ENCODE peak calls at places on chromosomes 12 and 14, in seven cellular contexts. U is stimulated activated CD8-positive, alpha-beta memory T cell treated with anti-CD3 and anti-CD28 coated beads, Interleukin-7, amount 100 ng/mL, for 48 hours; G is NCI-H524; W is HFF-Myc; M is NCI-H1105; I is nephron progenitor cell; T is MM.1S. C is an unnamed sample.

GRCh38 chr12:114682101-114682919 is 1.7 kb downstream of the TBX3 start:
- DNase-seq in T (no peak), W (no peak), I (no peak), M (no peak), U (no peak), G (no peak), C (no peak)

GRCh38 chr12:31887109-31887811 is 72.0 kb upstream of the RESF1 start:
- DNase-seq in U (no peak), W (no peak), M (no peak), T (peak), G (no peak), I (no peak), C (no peak)

GRCh38 chr12:72110814-72111615 is 161.2 kb upstream of the TRHDE start:
- DNase-seq in I (no peak), U (no peak), G (no peak), M (no peak), T (no peak), W (no peak), C (no peak)

GRCh38 chr12:28239918-28240317 is 49.7 kb downstream of the CCDC91 start:
- DNase-seq in U (no peak), I (no peak), T (no peak), W (no peak), M (no peak), G (no peak), C (no peak)

GRCh38 chr12:24027352-24027751 is 77.9 kb upstream of the SOX5 start:
- DNase-seq in G (no peak), W (no peak), I (no peak), M (no peak), T (no peak), U (no peak), C (no peak)

GRCh38 chr14:89243286-89243685 is 173.7 kb downstream of the FOXN3 start:
- DNase-seq in G (no peak), M (no peak), W (no peak), T (no peak), I (no peak), U (no peak), C (no peak)

GRCh38 chr14:104361101-104361591 is 218.4 kb upstream of the C14orf180 start:
- DNase-seq in G (no peak), T (no peak), U (no peak), I (no peak), M (no peak), W (no peak), C (no peak)

GRCh38 chr12:64525461-64526160 is 73.7 kb downstream of the TBK1 start:
- DNase-seq in I (no peak), T (no peak), M (no peak), G (no peak), U (no peak), W (no peak), C (no peak)

GRCh38 chr12:71551529-71551928 is 111.9 kb downstream of the LGR5 start:
- DNase-seq in I (no peak), W (no peak), T (no peak), M (peak), G (no peak), U (no peak), C (peak)

GRCh38 chr12:107318804-107319535 is 225.6 kb upstream of the CRY1 start:
- DNase-seq in W (no peak), U (no peak), T (no peak), G (peak), M (peak), I (peak), C (peak)

GRCh38 chr14:95619785-95620417 is 66.3 kb upstream of the TCL1B start:
- DNase-seq in M (no peak), U (no peak), G (no peak), T (no peak), W (no peak), I (no peak), C (no peak)

GRCh38 chr14:95125156-95125555 is 32.2 kb downstream of the DICER1 start:
- DNase-seq in U (no peak), T (no peak), M (no peak), G (no peak), W (no peak), I (no peak), C (no peak)

GRCh38 chr12:6962285-6963015 is 8.0 kb downstream of the PHB2 start:
- DNase-seq in G (no peak), W (no peak), U (no peak), M (peak), I (no peak), T (peak), C (peak)

GRCh38 chr12:54047964-54048303 is 5.7 kb upstream of the HOXC4 start:
- DNase-seq in T (no peak), M (no peak), G (no peak), W (no peak), U (no peak), I (no peak), C (no peak)

GRCh38 chr14:103045387-103045869 is 11.9 kb downstream of the CDC42BPB start:
- DNase-seq in U (no peak), T (no peak), W (no peak), M (no peak), G (no peak), I (no peak), C (no peak)

C was measured in NCI-H2171 treated with DMSO at 0.1 percent for 48 hours.